ENCODE peak calls at places on chromosomes 11 and 22, in eight cellular contexts. F, A, D, O, N, C, M and G are unnamed samples.

GRCh38 chr11:86103808-86104207 is 34.9 kb upstream of the PICALM start:
- DNase-seq in F (no peak), A (no peak), D (no peak), O (no peak), N (no peak), C (no peak), M (no peak), G (no peak)

GRCh38 chr22:36365020-36365411 is 22.8 kb downstream of the MYH9 start:
- DNase-seq in F (peak; percentile 90), A (peak; percentile 89), D (peak; percentile 67), O (no peak), N (no peak), C (peak; percentile 67), M (peak; percentile 87), G (no peak)

GRCh38 chr22:38799265-38800002 is 5.5 kb upstream of the DNAL4 start:
- DNase-seq in F (peak; percentile 85), A (no peak), D (no peak), O (no peak), N (no peak), C (no peak), M (peak; percentile 32), G (no peak)

GRCh38 chr11:68214173-68215086 is 1.3 kb upstream of the KMT5B start:
- DNase-seq in F (no peak), A (peak; percentile 26), D (peak; percentile 42), O (no peak), N (peak; percentile 22), C (peak; percentile 23), M (no peak), G (no peak)

GRCh38 chr11:67535577-67535976 is 12.3 kb upstream of the CABP2 start:
- DNase-seq in F (no peak), A (no peak), D (no peak), O (no peak), N (no peak), C (no peak), M (no peak), G (no peak)

GRCh38 chr11:60777106-60777505 is 8.0 kb upstream of the MS4A10 start:
- DNase-seq in F (no peak), A (no peak), D (no peak), O (no peak), N (no peak), C (no peak), M (no peak), G (no peak)

GRCh38 chr11:19441752-19442553 is 201.2 kb upstream of the E2F8 start:
- DNase-seq in F (peak; percentile 97), A (no peak), D (no peak), O (no peak), N (no peak), C (peak; percentile 51), M (peak; percentile 67), G (peak; percentile 57)

GRCh38 chr11:36532908-36533601 is 23.0 kb upstream of the TRAF6 start:
- DNase-seq in F (peak; percentile 38), A (no peak), D (no peak), O (no peak), N (no peak), C (no peak), M (no peak), G (no peak)

GRCh38 chr11:57200937-57201336 is 19.2 kb downstream of the LRRC55 start:
- DNase-seq in F (no peak), A (no peak), D (no peak), O (no peak), N (no peak), C (peak; percentile 35), M (no peak), G (no peak)

GRCh38 chr11:118537409-118537980 is 6.5 kb downstream of the TMEM25 start:
- DNase-seq in F (no peak), A (no peak), D (no peak), O (no peak), N (no peak), C (no peak), M (no peak), G (no peak)

GRCh38 chr11:67302571-67303131 is 679 bp upstream of the SSH3 start:
- DNase-seq in F (peak; percentile 61), A (peak; percentile 30), D (peak; percentile 49), O (peak; percentile 82), N (no peak), C (no peak), M (no peak), G (no peak)

GRCh38 chr11:15622231-15622890 is 507.6 kb downstream of the INSC start:
- DNase-seq in F (no peak), A (no peak), D (no peak), O (no peak), N (no peak), C (no peak), M (no peak), G (no peak)

GRCh38 chr11:35781342-35782171 is 119.0 kb downstream of the TRIM44 start:
- DNase-seq in F (peak; percentile 52), A (no peak), D (no peak), O (no peak), N (no peak), C (no peak), M (no peak), G (no peak)

GRCh38 chr11:134951305-134951700 is 539.3 kb upstream of the B3GAT1 start:
- DNase-seq in F (peak; percentile 69), A (no peak), D (no peak), O (no peak), N (no peak), C (peak; percentile 42), M (no peak), G (no peak)

GRCh38 chr11:126115253-126115540 is 52.5 kb upstream of the CDON start:
- DNase-seq in F (no peak), A (no peak), D (peak; percentile 47), O (no peak), N (no peak), C (peak; percentile 57), M (no peak), G (no peak)

DNA sequence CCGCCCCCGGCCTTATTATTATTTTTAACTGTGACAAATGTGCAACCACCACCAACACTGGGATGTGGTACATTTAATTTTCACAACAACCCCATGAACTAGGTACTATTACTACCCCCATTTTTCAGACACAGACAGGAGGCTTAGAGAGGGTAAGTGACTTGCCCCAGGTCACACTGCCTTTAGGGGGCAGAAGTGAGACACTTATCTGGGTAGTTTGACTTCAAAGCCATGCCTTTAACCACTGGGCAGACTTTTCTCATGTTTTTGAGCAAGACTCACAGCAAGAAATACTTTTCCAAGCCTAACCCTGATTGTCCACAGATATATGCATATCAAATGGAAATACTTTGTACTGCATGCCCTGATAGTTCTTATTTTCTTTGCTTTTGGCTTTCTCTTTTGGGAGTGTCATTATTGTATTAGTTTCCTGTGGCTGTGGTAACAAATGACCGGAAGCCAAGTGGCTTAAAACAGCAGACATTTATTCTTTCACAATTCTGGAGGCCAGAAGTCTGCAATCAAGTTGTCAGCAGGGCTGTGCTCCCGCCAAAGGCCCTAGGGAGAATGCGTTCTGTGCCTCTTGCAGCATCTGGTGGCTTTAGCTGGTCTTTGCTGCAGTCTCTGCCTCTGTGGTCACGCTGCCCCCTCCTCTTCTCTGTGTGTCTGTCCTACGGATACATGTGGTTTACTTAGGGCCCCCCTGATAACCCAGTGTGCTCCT is 110.8 kb downstream of the GRIK4 start:
- DNase-seq in F (peak; percentile 13), A (no peak), D (no peak), O (peak; percentile 3), N (no peak), C (no peak), M (no peak), G (no peak)
- TF ChIP-seq CTCF in F (peak; percentile 17), A (no peak), D (no peak), O (no peak), N (peak; percentile 31), C (no peak), M (peak; percentile 35), G (no peak)

DNA sequence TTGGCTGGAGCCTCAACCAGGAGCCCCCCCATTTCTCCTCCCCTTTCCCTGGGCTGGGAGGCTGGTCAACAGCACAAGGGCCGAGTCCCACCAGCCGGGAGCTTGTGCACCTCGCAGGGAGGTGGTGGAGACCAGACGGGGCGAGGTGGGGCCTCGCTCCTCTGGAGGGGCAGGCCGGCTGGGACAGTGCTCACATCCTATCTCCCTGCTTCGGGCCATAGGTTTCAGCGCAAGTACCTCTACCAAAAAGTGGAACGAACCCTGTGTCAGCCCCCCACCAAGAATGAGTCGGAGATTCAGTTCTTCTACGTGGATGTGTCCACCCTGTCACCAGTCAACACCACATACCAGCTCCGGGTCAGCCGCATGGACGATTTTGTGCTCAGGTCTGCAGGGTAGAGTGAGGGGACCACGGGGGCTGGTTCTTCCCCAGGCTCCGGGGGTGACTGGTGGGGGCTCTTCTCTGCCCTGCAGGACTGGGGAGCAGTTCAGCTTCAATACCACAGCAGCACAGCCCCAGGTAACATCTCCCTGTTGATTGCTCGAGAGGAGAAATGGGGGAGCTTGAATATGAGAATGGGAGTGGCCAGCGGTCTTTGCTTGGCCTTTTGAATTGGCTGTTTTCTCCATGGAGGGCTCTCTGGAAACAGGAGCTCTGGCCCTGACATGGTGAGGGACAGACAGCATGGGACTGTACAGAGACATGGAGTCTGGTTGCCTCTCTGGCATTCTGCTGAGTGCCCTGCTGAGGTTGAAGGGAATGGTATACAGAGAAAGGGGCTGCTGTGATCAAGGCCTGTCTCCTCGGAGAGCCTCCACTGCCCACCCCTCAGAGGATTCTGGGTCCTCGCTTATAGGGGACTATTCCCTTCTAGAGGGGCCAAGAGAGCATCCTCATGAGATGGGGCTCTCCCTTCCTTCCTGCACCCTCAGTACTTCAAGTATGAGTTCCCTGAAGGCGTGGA is 3.3 kb downstream of the SIDT2 start:
- DNase-seq in F (no peak), A (no peak), D (peak; percentile 22), O (no peak), N (no peak), C (no peak), M (no peak), G (peak; percentile 7)
- TF ChIP-seq CTCF in F (no peak), A (no peak), D (no peak), O (no peak), N (no peak), C (no peak), M (no peak), G (no peak)

GRCh38 chr11:17612221-17613188 is 65.4 kb downstream of the OTOG start:
- DNase-seq in F (no peak), A (no peak), D (peak; percentile 15), O (no peak), N (no peak), C (no peak), M (no peak), G (no peak)

GRCh38 chr11:17613428-17613962 is 66.4 kb downstream of the OTOG start:
- DNase-seq in F (no peak), A (no peak), D (no peak), O (no peak), N (no peak), C (no peak), M (no peak), G (no peak)

GRCh38 chr11:17611503-17612220 is 64.6 kb downstream of the OTOG start:
- DNase-seq in F (no peak), A (no peak), D (no peak), O (no peak), N (no peak), C (no peak), M (no peak), G (no peak)

GRCh38 chr11:17611049-17611448 is 64.0 kb downstream of the OTOG start:
- DNase-seq in F (no peak), A (no peak), D (no peak), O (no peak), N (no peak), C (no peak), M (no peak), G (no peak)

GRCh38 chr11:17613983-17614382 is 66.9 kb downstream of the OTOG start:
- DNase-seq in F (no peak), A (no peak), D (no peak), O (no peak), N (no peak), C (no peak), M (no peak), G (no peak)
- TF ChIP-seq CTCF in F (no peak), A (no peak), D (no peak), O (no peak), N (no peak), C (no peak), M (no peak), G (no peak)

GRCh38 chr22:44676441-44677298 is 25.3 kb upstream of the PRR5 start:
- DNase-seq in F (peak; percentile 44), A (no peak), D (peak; percentile 82), O (no peak), N (no peak), C (no peak), M (no peak), G (no peak)
- TF ChIP-seq CTCF in F (no peak), A (no peak), D (no peak), O (no peak), N (no peak), C (no peak), M (no peak), G (no peak)